ENCODE peak calls at places on chromosomes 3 and 15, in eight cellular contexts. One of them, this sample, is unnamed.
A peak's percentile ranks its signal among the peaks of the same experiment; 100 is the strongest.

GRCh38 chr15:65930134-65930533 is 60.8 kb downstream of the RAB11A start:
- DNase-seq in uterus: no peak
- DNase-seq in neural progenitor cell: no peak
- DNase-seq in activated CD4-positive, alpha-beta T cell treated with anti-CD3 and anti-CD28 coated beads for 36 hours: no peak
- DNase-seq in D341Med: no peak
- DNase-seq in GM13976: no peak
- DNase-seq in H7: no peak
- DNase-seq in NT2/D1: no peak
- DNase-seq in this sample: no peak

GRCh38 chr3:22934973-22935372 is 268.2 kb upstream of the UBE2E2 start:
- DNase-seq in uterus: no peak
- DNase-seq in neural progenitor cell: no peak
- DNase-seq in activated CD4-positive, alpha-beta T cell treated with anti-CD3 and anti-CD28 coated beads for 36 hours: no peak
- DNase-seq in D341Med: no peak
- DNase-seq in GM13976: no peak
- DNase-seq in H7: no peak
- DNase-seq in NT2/D1: no peak
- DNase-seq in this sample: no peak

GRCh38 chr3:72976182-72976825 is 20.3 kb upstream of the PPP4R2 start:
- DNase-seq in uterus: no peak
- DNase-seq in neural progenitor cell: no peak
- DNase-seq in activated CD4-positive, alpha-beta T cell treated with anti-CD3 and anti-CD28 coated beads for 36 hours: no peak
- DNase-seq in D341Med: no peak
- DNase-seq in GM13976: no peak
- DNase-seq in H7: no peak
- DNase-seq in NT2/D1: no peak
- DNase-seq in this sample: no peak

GRCh38 chr3:127390365-127391025 is 102.6 kb upstream of the PRR20G start:
- DNase-seq in uterus: no peak
- DNase-seq in neural progenitor cell: no peak
- DNase-seq in activated CD4-positive, alpha-beta T cell treated with anti-CD3 and anti-CD28 coated beads for 36 hours: no peak
- DNase-seq in D341Med: peak; percentile 12
- DNase-seq in GM13976: no peak
- DNase-seq in H7: no peak
- DNase-seq in NT2/D1: no peak
- DNase-seq in this sample: no peak

GRCh38 chr3:71208273-71209095 is 375.0 kb downstream of the FOXP1 start:
- DNase-seq in uterus: no peak
- DNase-seq in neural progenitor cell: no peak
- DNase-seq in activated CD4-positive, alpha-beta T cell treated with anti-CD3 and anti-CD28 coated beads for 36 hours: no peak
- DNase-seq in D341Med: no peak
- DNase-seq in GM13976: no peak
- DNase-seq in H7: no peak
- DNase-seq in NT2/D1: no peak
- DNase-seq in this sample: no peak

GRCh38 chr15:67590191-67590590 is 47.7 kb downstream of the MAP2K5 start:
- DNase-seq in uterus: no peak
- DNase-seq in neural progenitor cell: no peak
- DNase-seq in activated CD4-positive, alpha-beta T cell treated with anti-CD3 and anti-CD28 coated beads for 36 hours: no peak
- DNase-seq in D341Med: no peak
- DNase-seq in GM13976: no peak
- DNase-seq in H7: no peak
- DNase-seq in NT2/D1: no peak
- DNase-seq in this sample: no peak

GRCh38 chr15:90396321-90396720 is 8.3 kb downstream of the IQGAP1 start:
- DNase-seq in uterus: no peak
- DNase-seq in neural progenitor cell: no peak
- DNase-seq in activated CD4-positive, alpha-beta T cell treated with anti-CD3 and anti-CD28 coated beads for 36 hours: no peak
- DNase-seq in D341Med: no peak
- DNase-seq in GM13976: no peak
- DNase-seq in H7: no peak
- DNase-seq in NT2/D1: no peak
- DNase-seq in this sample: no peak

GRCh38 chr3:74106882-74107281 is 482.1 kb upstream of the PDZRN3 start:
- DNase-seq in uterus: no peak
- DNase-seq in neural progenitor cell: no peak
- DNase-seq in activated CD4-positive, alpha-beta T cell treated with anti-CD3 and anti-CD28 coated beads for 36 hours: no peak
- DNase-seq in D341Med: no peak
- DNase-seq in GM13976: no peak
- DNase-seq in H7: no peak
- DNase-seq in NT2/D1: no peak
- DNase-seq in this sample: no peak

GRCh38 chr15:100559330-100559729 is 30.6 kb upstream of the CERS3 start:
- DNase-seq in uterus: no peak
- DNase-seq in neural progenitor cell: no peak
- DNase-seq in activated CD4-positive, alpha-beta T cell treated with anti-CD3 and anti-CD28 coated beads for 36 hours: no peak
- DNase-seq in D341Med: no peak
- DNase-seq in GM13976: no peak
- DNase-seq in H7: no peak
- DNase-seq in NT2/D1: no peak
- DNase-seq in this sample: no peak

GRCh38 chr3:27323087-27323570 is 46.1 kb downstream of the NEK10 start:
- DNase-seq in uterus: no peak
- DNase-seq in neural progenitor cell: no peak
- DNase-seq in activated CD4-positive, alpha-beta T cell treated with anti-CD3 and anti-CD28 coated beads for 36 hours: no peak
- DNase-seq in D341Med: no peak
- DNase-seq in GM13976: no peak
- DNase-seq in H7: peak; percentile 9
- DNase-seq in NT2/D1: no peak
- DNase-seq in this sample: no peak

GRCh38 chr3:111691293-111691909 is 96.3 kb upstream of the ZBED2 start:
- DNase-seq in uterus: no peak
- DNase-seq in neural progenitor cell: peak; percentile 37
- DNase-seq in activated CD4-positive, alpha-beta T cell treated with anti-CD3 and anti-CD28 coated beads for 36 hours: no peak
- DNase-seq in D341Med: peak; percentile 49
- DNase-seq in GM13976: peak; percentile 26
- DNase-seq in H7: peak; percentile 37
- DNase-seq in NT2/D1: no peak
- DNase-seq in this sample: peak; percentile 30

GRCh38 chr3:155188036-155188435 is 105.4 kb downstream of the STRIT1 start:
- DNase-seq in uterus: no peak
- DNase-seq in neural progenitor cell: no peak
- DNase-seq in activated CD4-positive, alpha-beta T cell treated with anti-CD3 and anti-CD28 coated beads for 36 hours: no peak
- DNase-seq in D341Med: no peak
- DNase-seq in GM13976: no peak
- DNase-seq in H7: no peak
- DNase-seq in NT2/D1: no peak
- DNase-seq in this sample: no peak

GRCh38 chr3:71646971-71647370 is 63.4 kb upstream of the FOXP1 start:
- DNase-seq in uterus: no peak
- DNase-seq in neural progenitor cell: no peak
- DNase-seq in activated CD4-positive, alpha-beta T cell treated with anti-CD3 and anti-CD28 coated beads for 36 hours: no peak
- DNase-seq in D341Med: no peak
- DNase-seq in GM13976: no peak
- DNase-seq in H7: no peak
- DNase-seq in NT2/D1: no peak
- DNase-seq in this sample: no peak

GRCh38 chr15:31401282-31401681 is 74.6 kb downstream of the KLF13 start:
- DNase-seq in uterus: no peak
- DNase-seq in neural progenitor cell: no peak
- DNase-seq in activated CD4-positive, alpha-beta T cell treated with anti-CD3 and anti-CD28 coated beads for 36 hours: no peak
- DNase-seq in D341Med: no peak
- DNase-seq in GM13976: no peak
- DNase-seq in H7: no peak
- DNase-seq in NT2/D1: no peak
- DNase-seq in this sample: no peak

GRCh38 chr3:134392336-134392983 is 18.2 kb upstream of the AMOTL2 start:
- DNase-seq in uterus: no peak
- DNase-seq in neural progenitor cell: no peak
- DNase-seq in activated CD4-positive, alpha-beta T cell treated with anti-CD3 and anti-CD28 coated beads for 36 hours: no peak
- DNase-seq in D341Med: no peak
- DNase-seq in GM13976: no peak
- DNase-seq in H7: peak; percentile 2
- DNase-seq in NT2/D1: no peak
- DNase-seq in this sample: no peak

GRCh38 chr15:76401285-76401684 is 64.7 kb downstream of the ISL2 start:
- DNase-seq in uterus: no peak
- DNase-seq in neural progenitor cell: peak; percentile 13
- DNase-seq in activated CD4-positive, alpha-beta T cell treated with anti-CD3 and anti-CD28 coated beads for 36 hours: no peak
- DNase-seq in D341Med: no peak
- DNase-seq in GM13976: no peak
- DNase-seq in H7: no peak
- DNase-seq in NT2/D1: no peak
- DNase-seq in this sample: no peak

GRCh38 chr3:111045564-111045963 is 26.1 kb upstream of the NECTIN3 start:
- DNase-seq in uterus: no peak
- DNase-seq in neural progenitor cell: no peak
- DNase-seq in activated CD4-positive, alpha-beta T cell treated with anti-CD3 and anti-CD28 coated beads for 36 hours: peak; percentile 7
- DNase-seq in D341Med: no peak
- DNase-seq in GM13976: no peak
- DNase-seq in H7: no peak
- DNase-seq in NT2/D1: no peak
- DNase-seq in this sample: no peak

GRCh38 chr3:131630117-131630516 is 127.3 kb upstream of the MRPL3 start:
- DNase-seq in uterus: no peak
- DNase-seq in neural progenitor cell: no peak
- DNase-seq in activated CD4-positive, alpha-beta T cell treated with anti-CD3 and anti-CD28 coated beads for 36 hours: no peak
- DNase-seq in D341Med: no peak
- DNase-seq in GM13976: peak; percentile 55
- DNase-seq in H7: no peak
- DNase-seq in NT2/D1: no peak
- DNase-seq in this sample: no peak

GRCh38 chr3:197926418-197926817 is 23.6 kb upstream of the RPL35A start:
- DNase-seq in uterus: no peak
- DNase-seq in neural progenitor cell: peak; percentile 24
- DNase-seq in activated CD4-positive, alpha-beta T cell treated with anti-CD3 and anti-CD28 coated beads for 36 hours: peak; percentile 43
- DNase-seq in D341Med: peak; percentile 50
- DNase-seq in GM13976: no peak
- DNase-seq in H7: peak; percentile 46
- DNase-seq in NT2/D1: no peak
- DNase-seq in this sample: peak; percentile 6

GRCh38 chr3:127788436-127788835 is 33.9 kb downstream of the MGLL start:
- DNase-seq in uterus: no peak
- DNase-seq in neural progenitor cell: no peak
- DNase-seq in activated CD4-positive, alpha-beta T cell treated with anti-CD3 and anti-CD28 coated beads for 36 hours: no peak
- DNase-seq in D341Med: no peak
- DNase-seq in GM13976: no peak
- DNase-seq in H7: no peak
- DNase-seq in NT2/D1: no peak
- DNase-seq in this sample: no peak

GRCh38 chr3:9024341-9024740 is 61.1 kb upstream of the RAD18 start:
- DNase-seq in uterus: no peak
- DNase-seq in neural progenitor cell: no peak
- DNase-seq in activated CD4-positive, alpha-beta T cell treated with anti-CD3 and anti-CD28 coated beads for 36 hours: no peak
- DNase-seq in D341Med: no peak
- DNase-seq in GM13976: no peak
- DNase-seq in H7: no peak
- DNase-seq in NT2/D1: no peak
- DNase-seq in this sample: no peak

GRCh38 chr15:93983501-93983900 is 247.9 kb upstream of the MCTP2 start:
- DNase-seq in uterus: peak; percentile 25
- DNase-seq in neural progenitor cell: no peak
- DNase-seq in activated CD4-positive, alpha-beta T cell treated with anti-CD3 and anti-CD28 coated beads for 36 hours: no peak
- DNase-seq in D341Med: no peak
- DNase-seq in GM13976: no peak
- DNase-seq in H7: no peak
- DNase-seq in NT2/D1: no peak
- DNase-seq in this sample: no peak

GRCh38 chr3:5055352-5056004 is 66.6 kb upstream of the ARL8B start:
- DNase-seq in uterus: no peak
- DNase-seq in neural progenitor cell: no peak
- DNase-seq in activated CD4-positive, alpha-beta T cell treated with anti-CD3 and anti-CD28 coated beads for 36 hours: no peak
- DNase-seq in D341Med: no peak
- DNase-seq in GM13976: no peak
- DNase-seq in H7: no peak
- DNase-seq in NT2/D1: no peak
- DNase-seq in this sample: no peak

GRCh38 chr3:79491029-79491634 is 276.7 kb downstream of the ROBO1 start:
- DNase-seq in uterus: no peak
- DNase-seq in neural progenitor cell: peak; percentile 16
- DNase-seq in activated CD4-positive, alpha-beta T cell treated with anti-CD3 and anti-CD28 coated beads for 36 hours: no peak
- DNase-seq in D341Med: no peak
- DNase-seq in GM13976: no peak
- DNase-seq in H7: no peak
- DNase-seq in NT2/D1: no peak
- DNase-seq in this sample: no peak

GRCh38 chr3:52130966-52131637 is 23.1 kb downstream of the POC1A start:
- DNase-seq in uterus: no peak
- DNase-seq in neural progenitor cell: no peak
- DNase-seq in activated CD4-positive, alpha-beta T cell treated with anti-CD3 and anti-CD28 coated beads for 36 hours: no peak
- DNase-seq in D341Med: no peak
- DNase-seq in GM13976: peak; percentile 67
- DNase-seq in H7: no peak
- DNase-seq in NT2/D1: no peak
- DNase-seq in this sample: no peak

GRCh38 chr3:194561306-194561974 is 71.8 kb downstream of the TMEM44 start:
- DNase-seq in uterus: no peak
- DNase-seq in neural progenitor cell: no peak
- DNase-seq in activated CD4-positive, alpha-beta T cell treated with anti-CD3 and anti-CD28 coated beads for 36 hours: no peak
- DNase-seq in D341Med: no peak
- DNase-seq in GM13976: no peak
- DNase-seq in H7: no peak
- DNase-seq in NT2/D1: no peak
- DNase-seq in this sample: no peak

GRCh38 chr3:12891985-12892839 is 50.8 kb upstream of the RPL32 start:
- DNase-seq in uterus: peak; percentile 52
- DNase-seq in neural progenitor cell: peak; percentile 82
- DNase-seq in activated CD4-positive, alpha-beta T cell treated with anti-CD3 and anti-CD28 coated beads for 36 hours: peak; percentile 64
- DNase-seq in D341Med: peak; percentile 73
- DNase-seq in GM13976: peak; percentile 75
- DNase-seq in H7: peak; percentile 83
- DNase-seq in NT2/D1: peak; percentile 46
- DNase-seq in this sample: peak; percentile 70